ENCODE peak calls at places on chromosomes 16 and 17, in nine cellular contexts. N is nucleus accumbens; B is amniotic stem cell; W is GDM1; S is posterior cingulate gyrus; E is T-helper 1 cell; R is stimulated activated CD4-positive, alpha-beta T cell treated with anti-CD3 and anti-CD28 coated beads, Interleukin-15, amount 100 ng/mL, for 24 hours; H is NCI-H774; M is lung. J is an unnamed sample.

GRCh38 chr17:80395402-80396151 is 19.4 kb upstream of the ENDOV start:
- DNase-seq in B (no peak), W (no peak), N (no peak), S (no peak), R (no peak), E (no peak), M (no peak), H (no peak), J (no peak)

GRCh38 chr17:7837375-7838290 is 3.6 kb downstream of the KDM6B start:
- DNase-seq in M (no peak), B (no peak), H (no peak), E (no peak), W (no peak), S (no peak), N (no peak), R (no peak), J (no peak)

GRCh38 chr16:21626659-21627277 is 25.6 kb downstream of the IGSF6 start:
- DNase-seq in W (peak; percentile 7), S (no peak), H (no peak), B (peak; percentile 56), E (no peak), M (no peak), R (no peak), N (no peak), J (no peak)

GRCh38 chr17:43905985-43906852 is 1.1 kb downstream of the MPP2 start:
- DNase-seq in B (peak; percentile 26), E (no peak), W (no peak), R (peak; percentile 46), N (no peak), S (peak; percentile 94), H (peak; percentile 34), M (peak; percentile 47), J (peak; percentile 56)

GRCh38 chr17:39306509-39307212 is 80.9 kb upstream of the STAC2 start:
- DNase-seq in N (no peak), M (no peak), B (peak; percentile 7), R (no peak), E (no peak), H (no peak), W (no peak), S (no peak), J (no peak)

GRCh38 chr17:44384823-44385286 is 4.6 kb downstream of the ITGA2B start:
- DNase-seq in N (no peak), M (no peak), S (no peak), W (no peak), E (no peak), R (no peak), H (no peak), B (no peak), J (no peak)

GRCh38 chr17:54900457-54901229 is at the start of gene TOM1L1:
- DNase-seq in R (peak; percentile 64), B (peak; percentile 52), W (no peak), E (no peak), H (peak; percentile 98), N (no peak), M (peak; percentile 80), S (peak; percentile 52), J (peak; percentile 91)

GRCh38 chr17:48023408-48024148 is 14.0 kb downstream of the COPZ2 start:
- DNase-seq in S (peak; percentile 92), W (peak; percentile 13), H (peak; percentile 94), E (peak; percentile 30), B (peak; percentile 42), M (peak; percentile 84), R (peak; percentile 69), N (no peak), J (peak; percentile 87)

GRCh38 chr17:70271200-70271599 is 101.9 kb downstream of the KCNJ2 start:
- DNase-seq in H (no peak), N (no peak), M (no peak), W (no peak), E (no peak), S (no peak), R (no peak), B (no peak), J (no peak)

J was measured in COR-L47.